ENCODE peak calls at places on chromosomes 13 and 19, in four cellular contexts. E is HepG2, V is H1, C is A549. R is an unnamed sample.

GRCh38 chr13:41137951-41138350 is 5.3 kb upstream of the KBTBD6 start:
- DNase-seq in E (no peak), V (no peak), C (no peak), R (no peak)

GRCh38 chr13:68697551-68697950 is 1410.1 kb upstream of the ATXN8OS start:
- DNase-seq in E (no peak), V (no peak), C (no peak), R (peak; percentile 48)

GRCh38 chr19:14943601-14944000 is 2.3 kb downstream of the OR7C2 start:
- DNase-seq in E (no peak), V (no peak), C (no peak), R (no peak)

GRCh38 chr19:33412617-33413425 is 39.3 kb downstream of the CEBPG start:
- DNase-seq in E (no peak), V (no peak), C (no peak), R (no peak)

GRCh38 chr13:42022796-42023493 is 25.5 kb upstream of the DGKH start:
- DNase-seq in E (no peak), V (no peak), C (no peak), R (no peak)

GRCh38 chr19:2261438-2262172 is 5.4 kb upstream of the JSRP1 start:
- DNase-seq in E (no peak), V (no peak), C (no peak), R (no peak)

GRCh38 chr13:105928048-105928447 is 607.4 kb downstream of the EFNB2 start:
- DNase-seq in E (no peak), V (no peak), C (no peak), R (no peak)

GRCh38 chr13:41212881-41213280 is 18.5 kb upstream of the KBTBD7 start:
- DNase-seq in E (no peak), V (no peak), C (no peak), R (no peak)

GRCh38 chr19:57583521-57584416 is at the start of gene ZIK1:
- DNase-seq in E (peak; percentile 83), V (peak; percentile 92), C (no peak), R (peak; percentile 34)

GRCh38 chr19:43412441-43412840 is 2.2 kb upstream of the TEX101 start:
- DNase-seq in E (no peak), V (no peak), C (no peak), R (no peak)

GRCh38 chr13:48233886-48234488 is 981 bp downstream of the ITM2B start:
- DNase-seq in E (no peak), V (no peak), C (no peak), R (no peak)

GRCh38 chr19:16374436-16374835 is 49.8 kb downstream of the KLF2 start:
- DNase-seq in E (no peak), V (no peak), C (no peak), R (no peak)

GRCh38 chr13:113062691-113063090 is 42.9 kb upstream of the F7 start:
- DNase-seq in E (no peak), V (no peak), C (no peak), R (no peak)

GRCh38 chr13:79522583-79522982 is 41.6 kb downstream of the NDFIP2 start:
- DNase-seq in E (no peak), V (no peak), C (no peak), R (peak; percentile 39)

GRCh38 chr19:52742516-52742915 is 7.7 kb upstream of the ZNF611 start:
- DNase-seq in E (no peak), V (no peak), C (no peak), R (no peak)

GRCh38 chr19:13692096-13692495 is 72.2 kb upstream of the MRI1 start:
- DNase-seq in E (no peak), V (no peak), C (no peak), R (no peak)

GRCh38 chr19:4206818-4207484 is 22.4 kb upstream of the EBI3 start:
- DNase-seq in E (no peak), V (no peak), C (peak; percentile 65), R (no peak)

GRCh38 chr13:77518266-77518665 is 17.2 kb upstream of the SCEL start:
- DNase-seq in E (no peak), V (no peak), C (no peak), R (no peak)

GRCh38 chr13:28579334-28579733 is 79.6 kb upstream of the POMP start:
- DNase-seq in E (no peak), V (no peak), C (no peak), R (no peak)

GRCh38 chr19:33461256-33462111 is 60.1 kb downstream of the PEPD start:
- DNase-seq in E (no peak), V (no peak), C (no peak), R (no peak)

GRCh38 chr19:50823389-50824042 is at the start of gene KLK1:
- DNase-seq in E (no peak), V (no peak), C (no peak), R (peak; percentile 87)

GRCh38 chr19:33580026-33580644 is 41.6 kb upstream of the CHST8 start:
- DNase-seq in E (peak; percentile 20), V (no peak), C (no peak), R (no peak)

DNA sequence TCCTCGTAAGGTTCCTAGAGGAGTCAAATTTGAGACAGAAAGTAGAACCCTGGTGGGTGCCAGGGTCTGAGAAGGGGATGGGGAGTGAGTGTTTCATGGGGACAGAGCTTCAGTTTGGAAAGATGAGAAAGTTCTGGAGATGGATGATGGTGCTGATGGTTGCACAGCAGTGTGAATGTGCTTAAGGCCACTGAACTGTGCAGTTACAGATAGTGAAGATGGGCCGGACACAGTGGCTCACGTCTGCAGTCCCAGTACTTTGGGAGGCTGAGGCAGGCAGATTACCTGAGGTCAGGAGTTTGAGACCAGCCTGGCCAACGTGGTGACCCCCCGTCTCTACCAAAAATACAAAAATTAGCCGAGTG is 917 bp downstream of the SPC24 start:
- DNase-seq in E (no peak), V (no peak), C (no peak), R (no peak)
- H3K4me3 ChIP-seq in E (peak overlapping the region; percentile 99), V (peak overlapping the region; percentile 93), C (peak overlapping the region; percentile 89), R (peak overlapping the region; percentile 92)

DNA sequence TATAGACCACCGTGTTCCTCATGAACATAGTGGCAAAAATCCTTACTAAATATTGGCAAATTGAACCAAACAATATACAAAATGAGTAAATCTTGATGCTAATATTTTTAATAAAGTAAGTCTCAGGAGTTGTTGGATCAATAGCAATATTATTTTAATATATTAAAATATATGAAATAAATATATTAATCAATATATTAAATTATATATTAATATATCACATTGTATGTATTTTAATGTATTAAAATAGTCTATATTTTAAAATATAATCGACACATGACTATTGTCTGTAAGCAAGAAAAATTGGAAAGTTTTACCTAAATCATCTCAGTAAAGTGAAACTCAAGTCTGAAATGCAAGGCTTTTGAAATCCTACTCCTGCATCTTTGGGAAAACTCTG is 78.9 kb upstream of the GJB6 start:
- DNase-seq in E (no peak), V (no peak), C (no peak), R (no peak)
- TF ChIP-seq RNF2 in E (no peak), V (no peak), C (no peak), R (no peak)

GRCh38 chr13:67145950-67146349 is 84.2 kb downstream of the PCDH9 start:
- DNase-seq in E (no peak), V (no peak), C (no peak), R (no peak)

GRCh38 chr13:67146523-67147130 is 83.5 kb downstream of the PCDH9 start:
- DNase-seq in E (no peak), V (no peak), C (no peak), R (no peak)

GRCh38 chr13:67147257-67148218 is 82.6 kb downstream of the PCDH9 start:
- DNase-seq in E (no peak), V (no peak), C (no peak), R (no peak)

GRCh38 chr13:67150608-67151007 is 79.5 kb downstream of the PCDH9 start:
- DNase-seq in E (no peak), V (no peak), C (no peak), R (no peak)

DNA sequence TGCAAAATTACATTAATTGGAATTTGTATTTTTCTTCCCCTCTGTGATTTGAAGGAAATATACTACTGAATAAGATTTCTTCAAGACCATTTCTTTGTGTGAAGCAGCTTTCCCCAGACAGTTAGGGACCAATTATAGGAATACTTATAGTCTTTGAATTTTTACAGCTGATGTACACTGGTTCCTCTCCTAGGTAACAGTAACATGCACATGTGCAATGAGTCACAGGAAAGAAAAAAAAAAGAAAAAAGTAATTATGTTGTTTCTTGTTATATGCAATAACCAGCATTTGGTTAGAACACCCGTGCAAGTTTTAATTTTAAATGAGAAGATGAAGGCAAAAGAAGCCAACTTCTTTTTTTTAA is 81.9 kb downstream of the PCDH9 start:
- DNase-seq in E (no peak), V (no peak), C (no peak), R (no peak)
- H3K4me3 ChIP-seq in E (no peak overlapping the region), V (no peak overlapping the region), C (no peak overlapping the region), R (no peak overlapping the region)

DNA sequence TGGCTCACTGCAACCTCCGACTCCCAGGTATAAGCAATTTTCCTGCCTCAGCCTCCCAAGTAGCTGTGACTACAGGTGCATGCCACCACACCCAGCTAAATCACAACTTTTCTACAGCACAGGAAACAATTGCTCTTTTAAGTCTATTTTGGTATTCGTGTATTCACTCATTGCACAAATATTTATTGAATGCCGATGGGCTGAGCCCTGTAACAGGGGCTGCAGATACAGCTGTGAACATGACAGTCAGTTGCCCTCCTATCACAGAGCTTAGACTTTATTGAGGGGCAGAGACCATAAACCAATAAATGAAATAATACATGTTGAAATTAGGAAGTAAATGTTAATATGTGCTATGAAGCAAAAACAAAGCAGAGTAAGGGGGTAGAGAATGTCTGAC is 141.1 kb downstream of the MIPEP start:
- DNase-seq in E (no peak), V (no peak), C (no peak), R (no peak)
- TF ChIP-seq RNF2 in E (no peak), V (no peak), C (no peak), R (no peak)

GRCh38 chr19:308471-309205 is 17.4 kb upstream of the PLPP2 start:
- DNase-seq in E (no peak), V (no peak), C (no peak), R (no peak)
- H3K4me3 ChIP-seq in E (no peak overlapping the region), V (no peak overlapping the region), C (no peak overlapping the region), R (no peak overlapping the region)

GRCh38 chr13:90708159-90708558 is 639.3 kb upstream of the MIR17HG start:
- DNase-seq in E (no peak), V (no peak), C (no peak), R (no peak)
- TF ChIP-seq RNF2 in E (no peak), V (no peak), C (no peak), R (no peak)

GRCh38 chr19:32269831-32270230 is 75.6 kb upstream of the ZNF507 start:
- DNase-seq in E (no peak), V (no peak), C (no peak), R (no peak)

GRCh38 chr19:32268381-32268780 is 77.0 kb upstream of the ZNF507 start:
- DNase-seq in E (no peak), V (no peak), C (no peak), R (no peak)

GRCh38 chr19:32273483-32273882 is 71.9 kb upstream of the ZNF507 start:
- DNase-seq in E (no peak), V (no peak), C (no peak), R (no peak)
- H3K4me3 ChIP-seq in E (no peak overlapping the region), V (no peak overlapping the region), C (no peak overlapping the region), R (no peak overlapping the region)